ENCODE peak calls at places on chromosomes 7 and 10, in six cellular contexts. S is GM12878, L is HCT116, Z is upper lobe of left lung, N is HepG2, F is K562. I is an unnamed sample. For H3K9me3, the result is how much of the 10 kb centered on the place peaks cover.

GRCh38 chr10:13816195-13816926 is 229.6 kb downstream of the PRPF18 start:
- ATAC-seq in N (no peak), F (no peak), Z (no peak), S (no peak), L (no peak), I (peak)

GRCh38 chr10:89655722-89656121 is 10.7 kb upstream of the PANK1 start:
- ATAC-seq in F (no peak), L (no peak), Z (no peak), N (peak), S (no peak), I (no peak)

GRCh38 chr7:31664890-31665289 is 22.1 kb upstream of the PPP1R17 start:
- ATAC-seq in N (no peak), F (no peak), L (no peak), S (no peak), Z (peak), I (no peak)

GRCh38 chr7:27952393-27953290 is 212.7 kb downstream of the TAX1BP1 start:
- ATAC-seq in F (no peak), S (no peak), Z (peak), L (no peak), N (no peak), I (no peak)

GRCh38 chr10:22542773-22543172 is 171.6 kb downstream of the PIP4K2A start:
- ATAC-seq in S (no peak), Z (no peak), N (peak), L (no peak), F (no peak), I (no peak)

GRCh38 chr7:128131701-128132100 is 100.5 kb upstream of the LRRC4 start:
- ATAC-seq in N (no peak), F (no peak), L (no peak), Z (no peak), S (no peak), I (no peak)

GRCh38 chr10:98457762-98458161 is 11.0 kb upstream of the HPS1 start:
- ATAC-seq in S (no peak), L (no peak), Z (no peak), F (no peak), N (no peak), I (no peak)

GRCh38 chr10:8513155-8514147 is 459.0 kb downstream of the GATA3 start:
- ATAC-seq in S (no peak), Z (no peak), F (peak), N (no peak), L (no peak), I (no peak)

GRCh38 chr7:1012392-1013095 is 29.6 kb downstream of the CYP2W1 start:
- ATAC-seq in S (no peak), F (no peak), L (no peak), Z (no peak), N (no peak), I (no peak)

GRCh38 chr7:57414852-57415251 is 35.1 kb upstream of the ZNF716 start:
- ATAC-seq in S (no peak), L (no peak), N (no peak), F (no peak), Z (no peak), I (no peak)
- H3K9me3 ChIP-seq in S (under half), L (under half), N (half or more), F (under half), Z (under half), I (under half)

DNA sequence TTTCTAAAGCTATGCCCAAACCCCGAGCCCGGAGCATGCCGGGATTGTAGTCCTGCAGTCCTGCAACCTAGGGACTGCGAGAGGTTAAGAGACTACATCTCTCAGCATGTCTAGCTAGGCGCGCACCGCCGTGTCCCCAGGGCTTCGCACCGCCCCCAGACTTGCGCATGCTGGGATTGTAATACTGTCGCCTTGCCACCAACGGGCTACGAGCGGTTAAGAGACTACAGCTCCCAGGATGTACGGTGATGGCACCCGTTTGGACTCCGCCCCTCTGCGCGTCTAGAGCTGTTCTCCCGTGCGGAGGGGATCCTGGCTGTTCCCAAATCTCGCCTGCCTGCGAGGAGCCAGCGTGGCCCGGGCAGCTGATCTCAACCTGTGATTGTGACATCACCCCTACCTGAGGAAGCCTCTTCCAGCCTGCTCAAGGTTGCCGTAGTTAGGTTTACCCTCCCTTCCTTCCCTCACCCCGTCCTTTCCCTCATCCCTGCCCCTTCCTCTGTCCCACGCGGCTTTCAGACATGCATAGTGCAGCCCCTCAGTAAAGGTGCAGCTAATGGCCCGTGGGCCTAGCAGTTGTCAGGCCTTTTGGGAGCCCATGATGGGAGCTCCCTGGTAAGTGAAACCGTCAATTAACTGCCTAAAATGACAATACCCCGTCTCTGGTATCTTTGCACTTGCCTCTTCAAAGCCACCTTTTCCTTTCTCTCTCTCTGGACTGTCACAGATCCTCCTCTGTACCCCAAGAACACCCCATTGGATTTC is 6.3 kb upstream of the ZNF736 start:
- ATAC-seq in N (no peak), L (no peak), S (peak), Z (peak), F (peak), I (peak)
- TF ChIP-seq POLR2A in N (no peak), L (no peak), S (peak), Z (peak), F (peak), I (no peak)

DNA sequence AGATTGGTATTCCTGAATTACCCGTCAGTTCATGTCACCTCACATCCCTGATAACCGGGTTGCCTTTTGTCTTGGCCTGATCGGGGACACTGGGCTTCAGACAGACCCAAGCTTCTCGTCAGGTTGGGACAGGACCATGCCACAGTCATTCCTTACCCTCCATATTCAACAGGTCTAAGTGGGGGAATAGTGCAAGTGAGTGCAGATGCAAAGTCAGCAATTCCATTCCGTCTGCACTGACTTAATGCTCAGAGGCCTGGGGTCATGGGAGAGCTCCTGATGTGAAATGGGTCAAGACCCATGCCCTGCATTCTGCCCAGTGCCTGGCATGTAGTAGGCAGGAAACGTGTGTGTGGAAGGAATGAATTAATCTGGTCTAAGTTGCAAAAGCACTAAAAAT is 95.4 kb upstream of the PITRM1 start:
- ATAC-seq in S (no peak), F (no peak), L (no peak), N (no peak), Z (no peak), I (no peak)
- TF ChIP-seq POLR2AphosphoS5 in S (no peak), F (no peak), L (no peak), N (no peak), Z (no peak), I (no peak)

GRCh38 chr7:43669286-43670081 is 59.8 kb downstream of the COA1 start:
- ATAC-seq in L (no peak), S (peak), Z (no peak), N (no peak), F (peak), I (no peak)
- H3K9me3 ChIP-seq in L (under half), S (under half), Z (under half), N (under half), F (under half), I (under half)

GRCh38 chr10:95831076-95831475 is 75.1 kb downstream of the ENTPD1 start:
- ATAC-seq in S (peak), Z (no peak), L (no peak), F (no peak), N (no peak), I (no peak)
- TF ChIP-seq POLR2A in S (no peak), Z (no peak), L (no peak), F (no peak), N (no peak), I (no peak)

GRCh38 chr7:142088022-142088714 is 23.4 kb upstream of the MGAM2 start:
- ATAC-seq in N (no peak), S (no peak), L (no peak), Z (no peak), F (no peak), I (no peak)
- TF ChIP-seq POLR2AphosphoS5 in N (no peak), S (no peak), L (no peak), Z (no peak), F (no peak), I (no peak)

GRCh38 chr7:57177856-57178767 is 45.9 kb upstream of the ZNF479 start:
- ATAC-seq in S (no peak), Z (no peak), F (no peak), L (no peak), N (no peak), I (no peak)

GRCh38 chr7:57176928-57177635 is 44.8 kb upstream of the ZNF479 start:
- ATAC-seq in N (no peak), F (no peak), S (no peak), L (no peak), Z (no peak), I (no peak)

GRCh38 chr7:57181281-57181680 is 49.0 kb upstream of the ZNF479 start:
- ATAC-seq in Z (no peak), N (no peak), L (no peak), S (no peak), F (no peak), I (no peak)

GRCh38 chr7:57179776-57180415 is 47.7 kb upstream of the ZNF479 start:
- ATAC-seq in F (no peak), S (no peak), Z (no peak), L (no peak), N (no peak), I (peak)

GRCh38 chr7:57178768-57179139 is 46.5 kb upstream of the ZNF479 start:
- ATAC-seq in F (no peak), S (no peak), N (no peak), Z (no peak), L (no peak), I (no peak)
- H3K9me3 ChIP-seq in F (under half), S (under half), N (half or more), Z (half or more), L (under half), I (under half)